ENCODE peak calls at places on chromosomes 4 and X, in ten cellular contexts. A, L, S, W, P, H, D, R, M and B are unnamed samples.

GRCh38 chrX:101550362-101550761 is at the start of gene ARMCX1:
- DNase-seq in H (no peak), M (peak; percentile 63), S (peak; percentile 29), R (peak; percentile 51), W (peak; percentile 3), D (no peak), L (peak; percentile 71), P (peak; percentile 25), A (peak; percentile 27), B (no peak)

GRCh38 chr4:7725951-7726350 is 213.7 kb downstream of the AFAP1 start:
- DNase-seq in D (no peak), R (no peak), S (peak; percentile 18), M (no peak), P (no peak), W (no peak), A (no peak), L (no peak), H (no peak), B (no peak)

GRCh38 chr4:15106417-15106816 is 104.1 kb downstream of the CPEB2 start:
- DNase-seq in A (no peak), M (no peak), S (no peak), R (no peak), D (no peak), L (peak; percentile 21), H (no peak), W (no peak), P (no peak), B (no peak)

GRCh38 chr4:152369903-152370296 is 166.0 kb downstream of the FBXW7 start:
- DNase-seq in P (no peak), A (no peak), W (no peak), R (no peak), S (no peak), L (no peak), M (no peak), H (no peak), D (no peak), B (no peak)

GRCh38 chr4:4867745-4868505 is 8.5 kb downstream of the MSX1 start:
- DNase-seq in D (no peak), R (no peak), M (no peak), L (no peak), A (no peak), W (no peak), S (no peak), P (no peak), H (no peak), B (no peak)

GRCh38 chrX:80174925-80175574 is 160.5 kb downstream of the TBX22 start:
- DNase-seq in A (no peak), W (no peak), D (no peak), S (no peak), R (peak; percentile 3), P (no peak), L (no peak), H (no peak), M (no peak), B (no peak)

GRCh38 chr4:125728568-125728967 is 413.8 kb downstream of the FAT4 start:
- DNase-seq in L (peak; percentile 98), H (no peak), R (no peak), P (no peak), D (no peak), A (no peak), W (no peak), S (peak; percentile 37), M (no peak), B (no peak)

GRCh38 chr4:3291969-3292570 is 751 bp upstream of the RGS12 start:
- DNase-seq in S (peak; percentile 59), L (peak; percentile 20), R (peak; percentile 81), W (peak; percentile 22), P (no peak), D (peak; percentile 53), A (no peak), H (no peak), M (peak; percentile 58), B (peak; percentile 8)

GRCh38 chr4:180103794-180104193 is 2139.4 kb upstream of the TENM3 start:
- DNase-seq in P (no peak), A (no peak), M (no peak), D (no peak), S (no peak), L (no peak), W (no peak), H (no peak), R (no peak), B (no peak)

GRCh38 chr4:153933851-153934688 is 145.2 kb upstream of the SFRP2 start:
- DNase-seq in H (no peak), L (no peak), S (no peak), P (no peak), M (no peak), W (no peak), R (no peak), D (no peak), A (no peak), B (no peak)

GRCh38 chrX:69080912-69081465 is 84.3 kb downstream of the PJA1 start:
- DNase-seq in R (no peak), M (no peak), L (no peak), S (no peak), P (no peak), W (no peak), D (no peak), H (no peak), A (no peak), B (no peak)

GRCh38 chrX:38256019-38256418 is 35.3 kb upstream of the SRPX start:
- DNase-seq in W (no peak), R (no peak), P (no peak), A (no peak), M (no peak), L (no peak), D (no peak), S (no peak), H (no peak), B (no peak)

GRCh38 chr4:15774020-15774420 is 4.1 kb upstream of the CD38 start:
- DNase-seq in A (no peak), H (no peak), L (peak; percentile 29), M (no peak), P (no peak), D (no peak), W (no peak), S (no peak), R (no peak), B (no peak)

GRCh38 chr4:140856692-140857091 is 100.5 kb upstream of the TBC1D9 start:
- DNase-seq in M (peak; percentile 48), P (no peak), S (no peak), H (no peak), L (peak; percentile 53), A (peak; percentile 9), W (no peak), D (no peak), R (no peak), B (peak; percentile 86)

GRCh38 chrX:129957241-129958099 is 25.0 kb upstream of the BCORL1 start:
- DNase-seq in P (peak; percentile 58), H (peak; percentile 17), L (peak; percentile 48), A (no peak), M (peak; percentile 61), R (peak; percentile 74), D (peak; percentile 85), W (peak; percentile 51), S (no peak), B (peak; percentile 15)

GRCh38 chrX:72395252-72395651 is 89.5 kb upstream of the CITED1 start:
- DNase-seq in R (no peak), M (no peak), L (no peak), H (no peak), D (no peak), S (no peak), A (no peak), W (no peak), P (no peak), B (no peak)

GRCh38 chrX:15151267-15152196 is 118.4 kb downstream of the ASB9 start:
- DNase-seq in R (no peak), D (no peak), L (peak; percentile 9), M (no peak), H (no peak), S (no peak), A (no peak), P (no peak), W (no peak), B (no peak)

GRCh38 chr4:38315296-38315695 is 348.7 kb upstream of the KLF3 start:
- DNase-seq in L (no peak), D (no peak), A (no peak), R (no peak), S (no peak), H (no peak), W (no peak), P (no peak), M (no peak), B (no peak)

GRCh38 chr4:138034871-138035270 is 207.3 kb downstream of the SLC7A11 start:
- DNase-seq in H (no peak), P (no peak), M (no peak), D (no peak), L (peak; percentile 91), A (no peak), S (no peak), R (no peak), W (no peak), B (no peak)

GRCh38 chr4:2835978-2836377 is 7.7 kb upstream of the ADD1 start:
- DNase-seq in W (no peak), H (no peak), D (no peak), R (peak; percentile 9), L (no peak), A (no peak), M (no peak), P (no peak), S (no peak), B (no peak)

GRCh38 chr4:87144346-87144745 is 76.1 kb downstream of the KLHL8 start:
- DNase-seq in D (no peak), W (no peak), M (no peak), P (no peak), R (no peak), S (no peak), A (no peak), L (no peak), H (no peak), B (no peak)

GRCh38 chr4:151694819-151695730 is 65.7 kb downstream of the GATB start:
- DNase-seq in D (no peak), H (no peak), S (no peak), A (no peak), M (no peak), P (no peak), R (no peak), W (no peak), L (no peak), B (no peak)

GRCh38 chrX:83819304-83819703 is 41.6 kb upstream of the CYLC1 start:
- DNase-seq in A (no peak), H (no peak), P (no peak), S (no peak), D (peak; percentile 21), L (no peak), M (no peak), W (no peak), R (no peak), B (no peak)

GRCh38 chr4:150211016-150211415 is 132.8 kb downstream of the DCLK2 start:
- DNase-seq in L (no peak), D (no peak), R (no peak), P (no peak), W (no peak), S (no peak), M (no peak), H (no peak), A (no peak), B (no peak)

GRCh38 chrX:47143894-47144625 is 442 bp downstream of the NDUFB11 start:
- DNase-seq in S (no peak), M (peak; percentile 48), H (no peak), R (peak; percentile 51), L (peak; percentile 19), W (no peak), A (peak; percentile 2), P (no peak), D (no peak), B (no peak)

GRCh38 chr4:23422878-23423277 is 467.0 kb downstream of the PPARGC1A start:
- DNase-seq in W (no peak), A (no peak), D (no peak), R (no peak), S (no peak), P (no peak), M (no peak), H (no peak), L (no peak), B (no peak)